ENCODE peak calls at places on chromosomes 13 and 19, in four cellular contexts. W, E, P and S are unnamed samples.

GRCh38 chr13:32039488-32040013 is 8.0 kb downstream of the FRY start:
- DNase-seq in P (no peak), W (no peak), E (no peak), S (no peak)

GRCh38 chr13:29849071-29849541 is 1.3 kb downstream of the UBL3 start:
- DNase-seq in E (peak; percentile 31), P (no peak), W (peak; percentile 44), S (peak; percentile 33)

GRCh38 chr13:83907196-83907989 is 25.1 kb upstream of the SLITRK1 start:
- DNase-seq in P (no peak), W (peak; percentile 22), E (no peak), S (no peak)

GRCh38 chr13:114106991-114107685 is 25.3 kb downstream of the RASA3 start:
- DNase-seq in W (no peak), P (no peak), E (peak; percentile 16), S (peak; percentile 69)

GRCh38 chr13:106534844-106535551 is 464 bp downstream of the EFNB2 start:
- DNase-seq in E (peak; percentile 22), W (no peak), P (no peak), S (peak; percentile 31)

GRCh38 chr13:31274345-31274870 is 74.6 kb downstream of the B3GLCT start:
- DNase-seq in P (no peak), E (no peak), W (no peak), S (no peak)

GRCh38 chr13:73190477-73190876 is 131.7 kb downstream of the KLF5 start:
- DNase-seq in W (peak; percentile 15), P (no peak), E (no peak), S (no peak)

GRCh38 chr19:47623921-47624391 is 15.0 kb downstream of the BICRA start:
- DNase-seq in P (no peak), E (no peak), W (no peak), S (no peak)

GRCh38 chr13:108346376-108346775 is 76.9 kb downstream of the TNFSF13B start:
- DNase-seq in P (no peak), E (no peak), W (no peak), S (no peak)

GRCh38 chr13:69524459-69525155 is 583.0 kb upstream of the ATXN8OS start:
- DNase-seq in W (no peak), P (no peak), E (no peak), S (peak; percentile 14)

GRCh38 chr13:98478134-98479129 is 98.5 kb downstream of the STK24 start:
- DNase-seq in W (peak; percentile 80), E (no peak), P (no peak), S (no peak)

DNA sequence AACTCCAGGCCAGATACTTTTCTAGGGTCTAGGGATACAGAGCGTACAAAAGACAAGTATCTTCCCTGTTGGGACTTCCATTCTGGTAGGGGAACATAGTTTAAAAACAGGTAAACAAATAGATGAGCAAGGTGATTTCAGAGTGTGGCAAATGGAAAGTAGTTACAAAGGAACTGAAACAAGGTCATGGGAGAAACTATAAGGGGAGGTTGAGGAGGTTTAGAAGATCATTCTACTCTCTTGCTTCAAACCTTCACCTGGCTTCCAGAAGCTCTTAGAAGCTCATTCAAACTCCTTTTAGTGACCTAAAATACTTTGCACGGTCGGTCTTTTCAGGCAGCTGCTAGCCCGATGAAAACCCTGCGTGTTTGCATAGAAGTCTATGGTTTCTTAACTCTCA is 9.1 kb downstream of the FFAR2 start:
- DNase-seq in W (no peak), E (no peak), P (no peak), S (no peak)
- H3K4me1 ChIP-seq in W (peaks cover 3% of the 10 kb centered on the region), E (no peaks in the 10 kb centered on the region), P (no peaks in the 10 kb centered on the region), S (no peaks in the 10 kb centered on the region)

GRCh38 chr13:100674848-100675659 is 459 bp upstream of the TMTC4 start:
- DNase-seq in E (peak; percentile 99), W (peak; percentile 100), P (peak; percentile 92), S (peak; percentile 98)

GRCh38 chr13:100673831-100674362 is 698 bp downstream of the TMTC4 start:
- DNase-seq in W (peak; percentile 49), E (no peak), P (peak; percentile 28), S (peak; percentile 24)

GRCh38 chr13:100673376-100673830 is 1.2 kb downstream of the TMTC4 start:
- DNase-seq in E (no peak), P (no peak), W (peak; percentile 29), S (peak; percentile 5)

GRCh38 chr13:100675660-100676129 is 1.1 kb upstream of the TMTC4 start:
- DNase-seq in P (no peak), E (no peak), W (no peak), S (no peak)

DNA sequence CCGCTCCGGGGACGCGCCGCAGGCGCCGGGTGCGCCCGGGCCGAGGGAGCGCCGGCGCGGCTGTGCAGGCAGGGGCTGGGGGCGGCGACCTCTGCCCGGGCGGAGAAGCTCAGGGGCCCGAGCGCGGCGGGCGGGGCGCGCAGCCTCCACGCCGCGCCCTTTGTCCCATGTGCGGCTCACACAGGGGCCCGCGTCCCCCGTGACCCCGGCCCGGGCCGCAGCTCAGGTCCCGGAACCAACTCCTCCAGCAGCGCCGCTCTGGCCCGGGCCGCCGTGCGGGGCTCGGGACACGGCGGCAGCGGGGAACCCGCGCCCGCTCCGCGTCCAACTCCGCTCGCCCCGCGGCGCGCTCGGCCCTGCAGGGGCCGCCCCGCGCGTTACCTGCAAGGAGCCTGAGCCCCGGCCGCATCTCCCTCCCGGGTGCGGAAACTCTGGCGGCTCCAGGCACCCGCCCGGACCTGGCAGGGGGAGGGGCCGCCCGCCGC is at the start of gene TMTC4:
- DNase-seq in E (no peak), P (no peak), W (no peak), S (peak; percentile 16)
- H3K4me1 ChIP-seq in E (peaks cover 20% of the 10 kb centered on the region), P (peaks cover 15% of the 10 kb centered on the region), W (peaks cover 6% of the 10 kb centered on the region), S (no peaks in the 10 kb centered on the region)

GRCh38 chr19:13058951-13059660 is 43.6 kb downstream of the LYL1 start:
- DNase-seq in E (no peak), W (peak; percentile 51), P (no peak), S (no peak)

GRCh38 chr19:13057744-13058143 is 44.9 kb downstream of the LYL1 start:
- DNase-seq in W (no peak), E (no peak), P (no peak), S (peak; percentile 80)

GRCh38 chr19:13056052-13056660 is 46.5 kb downstream of the LYL1 start:
- DNase-seq in W (peak; percentile 65), P (peak; percentile 64), E (peak; percentile 75), S (peak; percentile 61)

GRCh38 chr19:13055213-13056051 is 47.2 kb downstream of the LYL1 start:
- DNase-seq in W (peak; percentile 88), P (no peak), E (peak; percentile 86), S (peak; percentile 95)

DNA sequence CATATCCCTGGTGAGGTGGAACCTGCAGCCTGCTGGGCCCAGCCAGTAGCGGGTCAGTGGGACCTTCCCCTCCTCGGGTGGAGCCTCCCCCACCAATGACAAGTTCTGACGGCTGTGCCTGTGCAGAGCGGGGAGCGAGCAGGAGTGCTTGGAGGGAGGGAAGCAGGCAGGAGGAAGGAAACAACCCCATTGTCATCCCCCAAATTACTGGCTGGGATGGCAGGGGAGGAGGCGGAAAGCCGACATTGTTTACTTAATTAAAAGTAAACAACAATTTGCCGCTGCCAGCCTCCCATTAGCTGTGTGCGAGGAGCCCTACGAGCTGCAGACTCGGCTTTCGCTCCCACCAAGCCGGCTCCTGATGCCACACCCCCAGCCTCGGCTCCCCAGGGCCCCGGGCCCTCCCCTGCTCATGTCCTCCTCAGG is 45.5 kb downstream of the LYL1 start:
- DNase-seq in W (no peak), P (no peak), E (no peak), S (no peak)
- H3K4me1 ChIP-seq in W (peaks cover 96% of the 10 kb centered on the region), P (peaks cover 81% of the 10 kb centered on the region), E (peaks cover 99% of the 10 kb centered on the region), S (peaks cover 86% of the 10 kb centered on the region)

GRCh38 chr19:55638864-55639359 is 1.9 kb upstream of the ZNF580 start:
- DNase-seq in P (no peak), W (no peak), E (no peak), S (peak; percentile 79)

GRCh38 chr19:55642153-55643002 is 1.1 kb upstream of the ZNF581 start:
- DNase-seq in E (no peak), P (no peak), W (peak; percentile 59), S (no peak)

GRCh38 chr19:55640577-55641375 is at the start of gene ZNF580:
- DNase-seq in P (no peak), W (peak; percentile 61), E (no peak), S (peak; percentile 75)

GRCh38 chr19:55641376-55642152 is 762 bp downstream of the ZNF580 start:
- DNase-seq in P (no peak), E (peak; percentile 29), W (no peak), S (peak; percentile 45)

GRCh38 chr19:55640043-55640576 is 692 bp upstream of the ZNF580 start:
- DNase-seq in W (peak; percentile 61), P (no peak), E (peak; percentile 50), S (no peak)
- H3K4me1 ChIP-seq in W (peaks cover 42% of the 10 kb centered on the region), P (peaks cover 26% of the 10 kb centered on the region), E (peaks cover 83% of the 10 kb centered on the region), S (peaks cover 9% of the 10 kb centered on the region)

DNA sequence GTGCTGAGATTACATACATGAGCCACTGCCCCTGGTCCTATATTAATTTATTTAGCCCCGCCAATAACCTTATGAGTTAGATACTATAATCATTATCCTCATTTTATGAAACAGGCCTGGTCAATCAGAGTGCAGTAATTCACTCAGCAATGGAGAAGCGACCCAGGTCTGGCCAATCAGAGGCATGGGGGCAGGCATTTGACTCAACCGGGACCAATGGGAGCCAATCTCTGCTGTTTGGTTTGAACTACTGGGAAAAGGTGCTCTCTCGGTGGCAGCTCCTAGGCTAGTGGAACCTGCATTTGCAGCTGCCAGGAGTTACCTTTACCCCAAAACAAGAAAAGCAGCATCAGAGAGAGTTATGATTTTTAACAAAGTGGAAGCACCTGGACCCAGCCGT is 6.6 kb downstream of the SIRT2 start:
- DNase-seq in E (no peak), P (no peak), W (peak; percentile 64), S (peak; percentile 53)
- H3K4me1 ChIP-seq in E (peaks cover 3% of the 10 kb centered on the region), P (no peaks in the 10 kb centered on the region), W (peaks cover 23% of the 10 kb centered on the region), S (peaks cover 20% of the 10 kb centered on the region)

GRCh38 chr13:110262944-110263343 is 44.0 kb downstream of the COL4A1 start:
- DNase-seq in E (no peak), P (no peak), W (peak; percentile 56), S (no peak)
- H3K4me1 ChIP-seq in E (peaks cover 100% of the 10 kb centered on the region), P (no peaks in the 10 kb centered on the region), W (peaks cover 29% of the 10 kb centered on the region), S (peaks cover 25% of the 10 kb centered on the region)